ENCODE peak calls at places on chromosomes 16 and 17, in seven cellular contexts. One of them, this sample, is unnamed. For H3K4me1, the result is how much of the 10 kb centered on the place peaks cover.

GRCh38 chr16:4801962-4802658 is at the start of gene ROGDI:
- DNase-seq in A549: peak
- DNase-seq in CD8-positive, alpha-beta T cell: peak
- DNase-seq in uterus: peak
- DNase-seq in lung: peak
- DNase-seq in mammary epithelial cell: peak
- DNase-seq in ovary: peak
- DNase-seq in this sample: peak

GRCh38 chr16:81964808-81965207 is 46.5 kb downstream of the SDR42E1 start:
- DNase-seq in A549: no peak
- DNase-seq in CD8-positive, alpha-beta T cell: no peak
- DNase-seq in uterus: no peak
- DNase-seq in lung: no peak
- DNase-seq in mammary epithelial cell: no peak
- DNase-seq in ovary: no peak
- DNase-seq in this sample: no peak

GRCh38 chr17:29576214-29577008 is 7.9 kb downstream of the TP53I13 start:
- DNase-seq in A549: no peak
- DNase-seq in CD8-positive, alpha-beta T cell: no peak
- DNase-seq in uterus: no peak
- DNase-seq in lung: no peak
- DNase-seq in mammary epithelial cell: no peak
- DNase-seq in ovary: no peak
- DNase-seq in this sample: no peak

GRCh38 chr16:70760221-70760620 is 40.7 kb downstream of the VAC14 start:
- DNase-seq in A549: no peak
- DNase-seq in CD8-positive, alpha-beta T cell: no peak
- DNase-seq in uterus: no peak
- DNase-seq in lung: no peak
- DNase-seq in mammary epithelial cell: no peak
- DNase-seq in ovary: no peak
- DNase-seq in this sample: no peak

GRCh38 chr17:29617481-29618271 is 5.0 kb downstream of the CORO6 start:
- DNase-seq in A549: peak
- DNase-seq in CD8-positive, alpha-beta T cell: peak
- DNase-seq in uterus: no peak
- DNase-seq in lung: peak
- DNase-seq in mammary epithelial cell: peak
- DNase-seq in ovary: peak
- DNase-seq in this sample: no peak

GRCh38 chr17:5500804-5501391 is 14.5 kb downstream of the MIS12 start:
- DNase-seq in A549: peak
- DNase-seq in CD8-positive, alpha-beta T cell: peak
- DNase-seq in uterus: peak
- DNase-seq in lung: no peak
- DNase-seq in mammary epithelial cell: peak
- DNase-seq in ovary: peak
- DNase-seq in this sample: no peak

GRCh38 chr17:58056476-58056875 is 26.7 kb upstream of the DYNLL2 start:
- DNase-seq in A549: no peak
- DNase-seq in CD8-positive, alpha-beta T cell: no peak
- DNase-seq in uterus: no peak
- DNase-seq in lung: no peak
- DNase-seq in mammary epithelial cell: no peak
- DNase-seq in ovary: no peak
- DNase-seq in this sample: no peak

GRCh38 chr17:73546770-73547345 is 97.4 kb downstream of the SDK2 start:
- DNase-seq in A549: peak
- DNase-seq in CD8-positive, alpha-beta T cell: peak
- DNase-seq in uterus: no peak
- DNase-seq in lung: peak
- DNase-seq in mammary epithelial cell: peak
- DNase-seq in ovary: no peak
- DNase-seq in this sample: peak

GRCh38 chr17:75625813-75626486 is 7.3 kb upstream of the SMIM5 start:
- DNase-seq in A549: peak
- DNase-seq in CD8-positive, alpha-beta T cell: no peak
- DNase-seq in uterus: no peak
- DNase-seq in lung: no peak
- DNase-seq in mammary epithelial cell: no peak
- DNase-seq in ovary: no peak
- DNase-seq in this sample: no peak

GRCh38 chr17:38658741-38659345 is 15.9 kb downstream of the EPOP start:
- DNase-seq in A549: no peak
- DNase-seq in CD8-positive, alpha-beta T cell: no peak
- DNase-seq in uterus: no peak
- DNase-seq in lung: no peak
- DNase-seq in mammary epithelial cell: no peak
- DNase-seq in ovary: no peak
- DNase-seq in this sample: no peak

GRCh38 chr17:46984341-46984740 is 5.3 kb upstream of the RPRML start:
- DNase-seq in A549: no peak
- DNase-seq in CD8-positive, alpha-beta T cell: no peak
- DNase-seq in uterus: no peak
- DNase-seq in lung: no peak
- DNase-seq in mammary epithelial cell: no peak
- DNase-seq in ovary: no peak
- DNase-seq in this sample: no peak

GRCh38 chr17:79188048-79188447 is 113.4 kb downstream of the ENGASE start:
- DNase-seq in A549: peak
- DNase-seq in CD8-positive, alpha-beta T cell: no peak
- DNase-seq in uterus: no peak
- DNase-seq in lung: no peak
- DNase-seq in mammary epithelial cell: no peak
- DNase-seq in ovary: no peak
- DNase-seq in this sample: no peak

GRCh38 chr17:81648013-81648706 is 8.2 kb downstream of the PDE6G start:
- DNase-seq in A549: no peak
- DNase-seq in CD8-positive, alpha-beta T cell: no peak
- DNase-seq in uterus: no peak
- DNase-seq in lung: no peak
- DNase-seq in mammary epithelial cell: no peak
- DNase-seq in ovary: no peak
- DNase-seq in this sample: no peak

GRCh38 chr16:71360378-71360777 is 1.9 kb downstream of the CALB2 start:
- DNase-seq in A549: peak
- DNase-seq in CD8-positive, alpha-beta T cell: no peak
- DNase-seq in uterus: no peak
- DNase-seq in lung: no peak
- DNase-seq in mammary epithelial cell: peak
- DNase-seq in ovary: no peak
- DNase-seq in this sample: no peak

GRCh38 chr16:2827831-2828520 is 2.1 kb upstream of the ZG16B start:
- DNase-seq in A549: no peak
- DNase-seq in CD8-positive, alpha-beta T cell: no peak
- DNase-seq in uterus: no peak
- DNase-seq in lung: no peak
- DNase-seq in mammary epithelial cell: no peak
- DNase-seq in ovary: no peak
- DNase-seq in this sample: no peak

GRCh38 chr17:82914375-82914774 is 74.6 kb upstream of the ZNF750 start:
- DNase-seq in A549: peak
- DNase-seq in CD8-positive, alpha-beta T cell: no peak
- DNase-seq in uterus: no peak
- DNase-seq in lung: no peak
- DNase-seq in mammary epithelial cell: no peak
- DNase-seq in ovary: no peak
- DNase-seq in this sample: no peak

GRCh38 chr17:75454193-75454592 is 2.2 kb upstream of the TMEM94 start:
- DNase-seq in A549: no peak
- DNase-seq in CD8-positive, alpha-beta T cell: no peak
- DNase-seq in uterus: no peak
- DNase-seq in lung: no peak
- DNase-seq in mammary epithelial cell: peak
- DNase-seq in ovary: no peak
- DNase-seq in this sample: no peak

DNA sequence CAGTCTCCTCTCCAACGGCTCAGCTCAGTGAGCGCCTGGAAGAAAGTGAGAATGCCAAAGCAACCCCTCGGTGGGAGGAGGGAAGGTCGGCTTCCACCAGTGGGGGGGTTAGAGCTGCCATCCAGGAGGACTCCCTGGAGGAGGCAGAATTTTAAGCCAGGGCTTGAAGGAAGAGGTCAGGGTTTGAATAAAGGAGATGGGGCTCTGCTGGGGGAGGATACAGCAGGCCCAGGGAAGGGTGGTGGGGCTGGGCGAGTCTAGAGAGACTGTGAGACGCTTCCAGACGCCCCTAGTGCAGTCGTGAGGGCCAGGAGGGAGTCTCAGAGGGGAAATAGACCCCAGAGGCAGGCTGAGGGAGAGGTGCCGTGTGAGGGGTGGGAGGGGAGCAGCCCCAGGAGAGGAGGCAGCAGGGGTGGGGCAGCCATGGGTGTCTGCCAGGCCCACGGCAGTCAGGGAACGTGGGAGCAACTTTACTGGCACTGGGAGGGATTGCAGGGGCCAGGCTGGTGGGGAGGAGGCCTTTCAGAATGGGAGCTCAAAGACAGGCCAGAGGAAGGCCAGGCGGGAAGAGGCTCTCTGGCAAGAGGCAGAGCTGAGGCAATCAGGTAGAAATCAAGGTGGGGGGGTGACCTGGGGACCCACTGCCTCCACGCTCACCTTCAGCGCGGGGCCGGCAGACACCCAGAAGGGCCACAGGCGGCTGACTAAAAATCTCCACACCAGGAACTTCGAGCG is 12.1 kb upstream of the GSE1 start:
- DNase-seq in A549: no peak
- DNase-seq in CD8-positive, alpha-beta T cell: no peak
- DNase-seq in uterus: peak
- DNase-seq in lung: no peak
- DNase-seq in mammary epithelial cell: no peak
- DNase-seq in ovary: no peak
- DNase-seq in this sample: no peak
- H3K4me1 ChIP-seq in A549: under half
- H3K4me1 ChIP-seq in CD8-positive, alpha-beta T cell: under half
- H3K4me1 ChIP-seq in uterus: under half
- H3K4me1 ChIP-seq in lung: under half
- H3K4me1 ChIP-seq in mammary epithelial cell: under half
- H3K4me1 ChIP-seq in ovary: under half
- H3K4me1 ChIP-seq in this sample: under half

GRCh38 chr16:90048347-90048722 is 28.8 kb downstream of the PRDM7 start:
- DNase-seq in A549: no peak
- DNase-seq in CD8-positive, alpha-beta T cell: no peak
- DNase-seq in uterus: no peak
- DNase-seq in lung: no peak
- DNase-seq in mammary epithelial cell: no peak
- DNase-seq in ovary: no peak
- DNase-seq in this sample: no peak

GRCh38 chr16:90048737-90049330 is 28.3 kb downstream of the PRDM7 start:
- DNase-seq in A549: no peak
- DNase-seq in CD8-positive, alpha-beta T cell: no peak
- DNase-seq in uterus: no peak
- DNase-seq in lung: no peak
- DNase-seq in mammary epithelial cell: no peak
- DNase-seq in ovary: no peak
- DNase-seq in this sample: no peak

GRCh38 chr16:90046971-90047713 is 27.9 kb upstream of the DBNDD1 start:
- DNase-seq in A549: no peak
- DNase-seq in CD8-positive, alpha-beta T cell: no peak
- DNase-seq in uterus: peak
- DNase-seq in lung: peak
- DNase-seq in mammary epithelial cell: no peak
- DNase-seq in ovary: peak
- DNase-seq in this sample: no peak

GRCh38 chr16:90046122-90046970 is 27.1 kb upstream of the DBNDD1 start:
- DNase-seq in A549: no peak
- DNase-seq in CD8-positive, alpha-beta T cell: no peak
- DNase-seq in uterus: no peak
- DNase-seq in lung: no peak
- DNase-seq in mammary epithelial cell: no peak
- DNase-seq in ovary: no peak
- DNase-seq in this sample: no peak

GRCh38 chr16:90047714-90048346 is 28.6 kb upstream of the DBNDD1 start:
- DNase-seq in A549: no peak
- DNase-seq in CD8-positive, alpha-beta T cell: no peak
- DNase-seq in uterus: peak
- DNase-seq in lung: no peak
- DNase-seq in mammary epithelial cell: no peak
- DNase-seq in ovary: peak
- DNase-seq in this sample: no peak
- H3K4me3 ChIP-seq in A549: peak
- H3K4me3 ChIP-seq in CD8-positive, alpha-beta T cell: peak
- H3K4me3 ChIP-seq in uterus: peak
- H3K4me3 ChIP-seq in lung: no peak
- H3K4me3 ChIP-seq in mammary epithelial cell: peak
- H3K4me3 ChIP-seq in ovary: peak
- H3K4me3 ChIP-seq in this sample: peak

GRCh38 chr17:42163696-42164407 is 9.1 kb upstream of the RAB5C start:
- DNase-seq in A549: no peak
- DNase-seq in CD8-positive, alpha-beta T cell: no peak
- DNase-seq in uterus: no peak
- DNase-seq in lung: no peak
- DNase-seq in mammary epithelial cell: no peak
- DNase-seq in ovary: no peak
- DNase-seq in this sample: no peak

GRCh38 chr17:42159796-42160551 is 5.2 kb upstream of the RAB5C start:
- DNase-seq in A549: no peak
- DNase-seq in CD8-positive, alpha-beta T cell: no peak
- DNase-seq in uterus: no peak
- DNase-seq in lung: no peak
- DNase-seq in mammary epithelial cell: no peak
- DNase-seq in ovary: no peak
- DNase-seq in this sample: no peak

GRCh38 chr17:42166196-42166763 is 11.5 kb upstream of the RAB5C start:
- DNase-seq in A549: no peak
- DNase-seq in CD8-positive, alpha-beta T cell: no peak
- DNase-seq in uterus: no peak
- DNase-seq in lung: no peak
- DNase-seq in mammary epithelial cell: no peak
- DNase-seq in ovary: no peak
- DNase-seq in this sample: no peak

GRCh38 chr17:42165751-42166150 is 11.0 kb upstream of the RAB5C start:
- DNase-seq in A549: no peak
- DNase-seq in CD8-positive, alpha-beta T cell: no peak
- DNase-seq in uterus: no peak
- DNase-seq in lung: no peak
- DNase-seq in mammary epithelial cell: no peak
- DNase-seq in ovary: no peak
- DNase-seq in this sample: no peak

DNA sequence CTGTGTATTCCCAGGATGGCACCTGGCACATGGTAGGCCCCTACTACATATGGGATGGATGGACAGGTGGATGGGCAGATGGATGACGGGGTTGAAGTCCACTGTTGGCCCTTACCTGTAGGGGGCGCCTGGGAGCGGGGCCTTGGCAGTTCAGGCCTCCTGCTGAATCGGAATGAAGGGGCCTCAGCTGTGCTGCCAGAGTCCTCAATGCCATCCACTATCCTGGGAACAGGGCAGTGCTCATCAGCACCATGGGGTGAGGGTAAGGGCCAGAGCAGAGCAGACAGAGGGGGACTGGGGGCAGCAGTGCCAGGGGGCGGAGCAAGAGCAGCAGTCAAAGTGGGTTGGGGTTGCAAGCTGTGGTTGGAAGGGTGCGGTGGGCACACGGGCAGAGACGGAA is 8.3 kb upstream of the RAB5C start:
- DNase-seq in A549: peak
- DNase-seq in CD8-positive, alpha-beta T cell: peak
- DNase-seq in uterus: no peak
- DNase-seq in lung: no peak
- DNase-seq in mammary epithelial cell: no peak
- DNase-seq in ovary: no peak
- DNase-seq in this sample: no peak
- TF ChIP-seq CTCF in A549: peak
- TF ChIP-seq CTCF in CD8-positive, alpha-beta T cell: no peak
- TF ChIP-seq CTCF in uterus: no peak
- TF ChIP-seq CTCF in lung: no peak
- TF ChIP-seq CTCF in mammary epithelial cell: peak
- TF ChIP-seq CTCF in ovary: no peak
- TF ChIP-seq CTCF in this sample: peak

GRCh38 chr16:86002178-86002577 is 103.2 kb downstream of the IRF8 start:
- DNase-seq in A549: no peak
- DNase-seq in CD8-positive, alpha-beta T cell: no peak
- DNase-seq in uterus: no peak
- DNase-seq in lung: no peak
- DNase-seq in mammary epithelial cell: no peak
- DNase-seq in ovary: no peak
- DNase-seq in this sample: no peak
- H3K4me1 ChIP-seq in A549: under half
- H3K4me1 ChIP-seq in CD8-positive, alpha-beta T cell: under half
- H3K4me1 ChIP-seq in uterus: under half
- H3K4me1 ChIP-seq in lung: under half
- H3K4me1 ChIP-seq in mammary epithelial cell: under half
- H3K4me1 ChIP-seq in ovary: under half
- H3K4me1 ChIP-seq in this sample: under half

This sample was measured in esophagus squamous epithelium.